ENCODE peak calls at places on chromosomes 4 and X, in ten cellular contexts. W is A549, H is psoas muscle, F is vagina, J is right atrium auricular region, D is H9, A is SK-N-SH, S is cardiac muscle cell, O is uterus, C is astrocyte. X is an unnamed sample.
A peak's percentile ranks its signal among the peaks of the same experiment; 100 is the strongest.

GRCh38 chrX:2710496-2710895 is 19.4 kb downstream of the CD99 start:
- DNase-seq in W (peak; percentile 81), H (no peak), F (no peak), J (no peak), D (no peak), A (no peak), S (no peak), O (no peak), C (no peak), X (no peak)

GRCh38 chrX:13761606-13762005 is 27.1 kb downstream of the OFD1 start:
- DNase-seq in W (no peak), H (no peak), F (no peak), J (no peak), D (peak; percentile 56), A (peak; percentile 13), S (peak; percentile 6), O (no peak), C (no peak), X (no peak)

GRCh38 chr4:13007802-13008201 is 476.3 kb downstream of the RAB28 start:
- DNase-seq in W (no peak), H (no peak), F (no peak), J (no peak), D (no peak), A (no peak), S (no peak), O (no peak), C (no peak), X (no peak)

GRCh38 chr4:81031389-81032173 is 1.1 kb downstream of the BMP3 start:
- DNase-seq in W (no peak), H (no peak), F (no peak), J (no peak), D (peak; percentile 46), A (peak; percentile 8), S (no peak), O (no peak), C (no peak), X (peak; percentile 43)

GRCh38 chr4:128862608-128863313 is 53.3 kb downstream of the JADE1 start:
- DNase-seq in W (peak; percentile 16), H (no peak), F (no peak), J (no peak), D (no peak), A (no peak), S (no peak), O (no peak), C (peak; percentile 15), X (no peak)

GRCh38 chrX:39811391-39811790 is 286.4 kb downstream of the BCOR start:
- DNase-seq in W (no peak), H (no peak), F (no peak), J (no peak), D (no peak), A (no peak), S (no peak), O (no peak), C (no peak), X (no peak)

GRCh38 chr4:14700544-14700943 is 301.7 kb upstream of the CPEB2 start:
- DNase-seq in W (no peak), H (no peak), F (no peak), J (no peak), D (no peak), A (no peak), S (no peak), O (no peak), C (no peak), X (no peak)

GRCh38 chrX:150032742-150033141 is 94.5 kb upstream of the EOLA2 start:
- DNase-seq in W (peak; percentile 42), H (no peak), F (no peak), J (no peak), D (no peak), A (no peak), S (peak; percentile 52), O (no peak), C (peak; percentile 44), X (no peak)

GRCh38 chr4:166363198-166363597 is 490.2 kb downstream of the TLL1 start:
- DNase-seq in W (no peak), H (no peak), F (no peak), J (no peak), D (no peak), A (no peak), S (no peak), O (no peak), C (no peak), X (no peak)

DNA sequence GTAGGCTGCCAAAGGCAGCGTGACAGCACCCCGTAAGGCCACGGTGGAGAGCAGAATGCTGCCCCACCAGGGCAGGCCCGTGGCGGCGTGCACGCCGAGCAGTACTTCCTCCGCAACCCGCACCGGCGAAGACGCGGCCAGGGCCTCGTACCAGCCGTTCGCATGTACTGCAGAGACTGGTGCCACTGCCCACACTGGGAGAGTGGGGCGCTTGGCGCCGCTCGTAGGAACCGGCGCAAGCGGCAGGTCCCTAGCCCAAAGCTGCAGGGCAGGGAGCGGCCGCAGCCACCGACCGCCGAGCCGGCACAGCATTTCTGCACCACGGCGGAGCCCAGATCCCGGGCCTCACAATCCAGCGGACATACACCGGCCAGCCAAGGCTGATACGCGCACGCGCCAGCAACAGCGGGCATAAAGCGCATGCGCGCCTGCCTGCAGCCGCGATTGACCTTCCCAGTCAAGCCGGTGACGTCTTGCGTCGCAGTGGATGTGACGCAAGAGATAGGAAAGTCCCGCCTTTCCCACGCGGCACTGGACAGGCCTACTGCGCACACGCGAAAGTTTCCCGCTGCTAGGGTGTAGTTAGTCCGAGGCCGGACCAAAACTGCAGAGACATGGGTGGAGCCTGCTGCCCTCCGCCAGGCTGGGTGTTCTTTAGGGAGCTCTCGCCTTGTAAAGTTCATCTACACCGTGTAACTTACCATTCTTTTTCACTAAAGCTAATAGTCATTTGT is at the start of gene COX18:
- DNase-seq in W (peak; percentile 97), H (peak; percentile 97), F (peak; percentile 98), J (peak; percentile 99), D (peak; percentile 96), A (peak; percentile 92), S (peak; percentile 99), O (peak; percentile 99), C (peak; percentile 96), X (peak; percentile 98)
- TF ChIP-seq CTCF in W (no peak), H (no peak), F (peak; percentile 11), J (peak; percentile 28), D (no peak), A (no peak), S (no peak), O (no peak), C (no peak), X (no peak)

GRCh38 chr4:136865591-136865990 is 666.7 kb downstream of the PCDH18 start:
- DNase-seq in W (no peak), H (no peak), F (no peak), J (no peak), D (no peak), A (no peak), S (peak; percentile 11), O (no peak), C (no peak), X (no peak)

GRCh38 chr4:136863756-136864155 is 668.5 kb downstream of the PCDH18 start:
- DNase-seq in W (peak; percentile 4), H (no peak), F (no peak), J (no peak), D (peak; percentile 34), A (no peak), S (peak; percentile 25), O (no peak), C (peak; percentile 12), X (no peak)

GRCh38 chr4:136867465-136867864 is 664.8 kb downstream of the PCDH18 start:
- DNase-seq in W (no peak), H (no peak), F (no peak), J (no peak), D (peak; percentile 34), A (no peak), S (no peak), O (no peak), C (no peak), X (no peak)

GRCh38 chr4:136861081-136861480 is 671.2 kb downstream of the PCDH18 start:
- DNase-seq in W (no peak), H (no peak), F (no peak), J (no peak), D (no peak), A (no peak), S (no peak), O (no peak), C (no peak), X (no peak)

GRCh38 chr4:136864580-136865185 is 667.6 kb downstream of the PCDH18 start:
- DNase-seq in W (peak; percentile 64), H (no peak), F (no peak), J (no peak), D (no peak), A (peak; percentile 36), S (peak; percentile 90), O (no peak), C (peak; percentile 52), X (no peak)
- H3K27ac ChIP-seq in W (no peak overlapping the region), H (no peak overlapping the region), F (no peak overlapping the region), J (no peak overlapping the region), D (no peak overlapping the region), A (no peak overlapping the region), S (no peak overlapping the region), O (no peak overlapping the region), C (no peak overlapping the region), X (no peak overlapping the region)

DNA sequence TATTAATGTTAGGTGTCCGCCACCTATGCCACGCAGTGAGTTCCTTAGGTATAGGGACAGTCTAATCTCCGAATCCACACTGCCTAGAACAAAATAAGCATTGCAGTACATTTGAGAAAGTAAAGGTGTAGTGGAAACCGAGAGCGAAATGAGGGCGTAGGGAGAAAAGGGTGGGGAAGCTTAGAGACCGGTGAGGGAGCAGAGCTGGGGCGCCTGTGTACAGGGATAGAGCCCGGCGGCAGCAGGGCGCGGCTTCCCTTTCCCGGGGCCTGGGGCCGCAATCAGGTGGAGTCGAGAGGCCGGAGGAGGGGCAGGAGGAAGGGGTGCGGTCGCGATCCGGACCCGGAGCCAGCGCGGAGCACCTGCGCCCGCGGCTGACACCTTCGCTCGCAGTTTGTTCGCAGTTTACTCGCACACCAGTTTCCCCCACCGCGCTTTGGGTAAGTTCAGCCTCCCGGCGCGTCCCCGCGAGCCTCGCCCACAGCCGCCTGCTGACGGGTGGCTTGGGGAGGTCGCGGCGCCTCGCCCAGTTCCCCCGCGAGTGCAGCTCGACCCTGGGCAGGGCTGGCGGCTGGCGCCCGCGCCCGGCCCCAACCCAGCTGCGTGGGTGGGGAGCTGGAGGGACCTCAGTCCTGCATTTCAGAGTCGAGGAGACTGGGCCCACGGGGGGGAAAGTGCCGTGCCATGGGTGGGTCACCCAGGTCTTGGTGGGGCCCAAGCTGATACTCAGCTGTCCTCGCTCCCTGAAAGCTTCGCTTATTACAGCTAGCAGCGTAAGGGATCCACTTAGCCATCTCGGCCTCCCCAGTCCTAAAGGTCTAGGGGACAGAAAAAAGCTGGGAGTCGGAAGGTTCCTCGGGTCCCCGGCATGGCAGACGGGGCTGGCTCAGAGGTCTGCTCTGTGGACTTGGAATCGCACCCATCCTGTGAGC is at the start of gene ANXA3:
- DNase-seq in W (no peak), H (peak; percentile 26), F (no peak), J (no peak), D (peak; percentile 76), A (peak; percentile 72), S (peak; percentile 32), O (no peak), C (no peak), X (peak; percentile 73)
- TF ChIP-seq CTCF in W (no peak), H (no peak), F (no peak), J (no peak), D (no peak), A (no peak), S (no peak), O (no peak), C (no peak), X (no peak)

DNA sequence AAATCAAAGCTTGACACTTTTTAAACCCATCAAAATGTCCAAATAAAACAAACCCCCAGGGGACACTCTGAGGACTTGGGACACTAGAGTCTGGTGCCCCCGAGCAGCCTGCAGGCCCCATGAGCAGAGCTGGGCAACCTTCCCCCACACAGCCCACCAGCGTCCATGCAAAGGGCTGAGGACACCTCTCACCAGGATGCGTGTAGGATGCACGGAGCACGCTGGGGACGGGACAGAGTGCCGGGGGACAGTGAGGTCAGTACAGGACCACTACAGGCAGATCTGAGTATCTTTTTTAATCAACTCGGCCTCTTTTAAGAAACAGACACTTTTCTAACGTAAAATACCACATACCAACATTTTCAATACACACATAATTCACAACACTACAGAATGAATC is 6.9 kb downstream of the GAK start:
- DNase-seq in W (no peak), H (no peak), F (no peak), J (no peak), D (no peak), A (peak; percentile 25), S (no peak), O (no peak), C (no peak), X (no peak)
- H3K27ac ChIP-seq in W (no peak overlapping the region), H (no peak overlapping the region), F (no peak overlapping the region), J (no peak overlapping the region), D (no peak overlapping the region), A (no peak overlapping the region), S (no peak overlapping the region), O (peak overlapping the region; percentile 26), C (no peak overlapping the region), X (no peak overlapping the region)

X was measured in lung.